ENCODE peak calls at places on chromosomes 6 and 20, in nine cellular contexts. N, F, Y, V, Z, A, T, E and L are unnamed samples.

GRCh38 chr20:37543828-37544227 is 16.2 kb upstream of the BLCAP start:
- DNase-seq in Y (no peak), E (no peak), A (no peak), T (no peak), N (no peak), Z (no peak), F (no peak), V (peak; percentile 66), L (no peak)

GRCh38 chr6:170027111-170028043 is 263.5 kb downstream of the DLL1 start:
- DNase-seq in E (no peak), Z (no peak), A (peak; percentile 21), V (no peak), Y (no peak), F (no peak), T (no peak), N (no peak), L (no peak)

GRCh38 chr20:62301773-62302340 is 940 bp upstream of the ADRM1 start:
- DNase-seq in F (peak; percentile 96), Y (peak; percentile 93), Z (peak; percentile 87), N (peak; percentile 92), A (peak; percentile 96), T (peak; percentile 74), V (peak; percentile 97), E (peak; percentile 97), L (peak; percentile 90)

GRCh38 chr6:40918035-40918651 is 120.9 kb downstream of the UNC5CL start:
- DNase-seq in N (no peak), E (no peak), T (no peak), Y (no peak), F (no peak), A (no peak), V (no peak), Z (no peak), L (no peak)

GRCh38 chr6:77322604-77323003 is 140.7 kb downstream of the HTR1B start:
- DNase-seq in Z (no peak), Y (no peak), V (no peak), T (no peak), E (no peak), A (no peak), N (no peak), F (no peak), L (no peak)

GRCh38 chr6:138030872-138031271 is 76.3 kb downstream of the PERP start:
- DNase-seq in A (no peak), N (no peak), V (no peak), T (no peak), E (no peak), Z (no peak), Y (no peak), F (no peak), L (peak; percentile 2)

GRCh38 chr20:58748628-58749027 is 56.0 kb downstream of the NPEPL1 start:
- DNase-seq in N (no peak), Z (no peak), F (no peak), V (no peak), E (no peak), A (no peak), T (no peak), Y (no peak), L (no peak)

GRCh38 chr6:125759184-125759902 is 9.9 kb downstream of the HEY2 start:
- DNase-seq in Z (no peak), N (peak; percentile 25), T (no peak), A (peak; percentile 66), V (peak; percentile 85), F (no peak), Y (no peak), E (no peak), L (no peak)

GRCh38 chr6:140156131-140156530 is 781.7 kb upstream of the CITED2 start:
- DNase-seq in T (no peak), Y (no peak), N (no peak), A (no peak), Z (no peak), F (no peak), V (peak; percentile 35), E (no peak), L (no peak)

GRCh38 chr6:158150701-158151100 is 17.4 kb downstream of the SERAC1 start:
- DNase-seq in Y (no peak), N (no peak), E (no peak), A (no peak), T (no peak), Z (no peak), F (no peak), V (no peak), L (no peak)

GRCh38 chr20:54228841-54229240 is 21.0 kb downstream of the PFDN4 start:
- DNase-seq in Z (no peak), Y (no peak), V (peak; percentile 87), F (no peak), E (peak; percentile 36), T (no peak), A (no peak), N (no peak), L (no peak)

GRCh38 chr20:37344506-37345338 is 1.2 kb upstream of the SRC start:
- DNase-seq in T (no peak), Y (peak; percentile 87), V (peak; percentile 82), E (no peak), F (no peak), N (no peak), A (no peak), Z (no peak), L (no peak)

GRCh38 chr6:55913213-55914195 is 38.1 kb upstream of the BMP5 start:
- DNase-seq in A (no peak), T (no peak), V (no peak), Y (no peak), E (no peak), N (no peak), F (no peak), Z (no peak), L (no peak)

GRCh38 chr20:56693217-56693616 is 64.1 kb downstream of the TFAP2C start:
- DNase-seq in A (no peak), Y (no peak), E (no peak), T (no peak), F (no peak), V (no peak), Z (no peak), N (no peak), L (no peak)

GRCh38 chr6:15366879-15367278 is 121.0 kb downstream of the JARID2 start:
- DNase-seq in N (no peak), Y (no peak), Z (no peak), V (no peak), A (no peak), F (no peak), T (no peak), E (no peak), L (no peak)
- H3K4me1 ChIP-seq in N (peaks cover 79% of the 10 kb centered on the region), Y (peaks cover 57% of the 10 kb centered on the region), Z (no peaks in the 10 kb centered on the region), V (peaks cover 6% of the 10 kb centered on the region), A (no peaks in the 10 kb centered on the region), F (peaks cover 88% of the 10 kb centered on the region), T (peaks cover 5% of the 10 kb centered on the region), E (peaks cover 48% of the 10 kb centered on the region), L (peaks cover 25% of the 10 kb centered on the region)

DNA sequence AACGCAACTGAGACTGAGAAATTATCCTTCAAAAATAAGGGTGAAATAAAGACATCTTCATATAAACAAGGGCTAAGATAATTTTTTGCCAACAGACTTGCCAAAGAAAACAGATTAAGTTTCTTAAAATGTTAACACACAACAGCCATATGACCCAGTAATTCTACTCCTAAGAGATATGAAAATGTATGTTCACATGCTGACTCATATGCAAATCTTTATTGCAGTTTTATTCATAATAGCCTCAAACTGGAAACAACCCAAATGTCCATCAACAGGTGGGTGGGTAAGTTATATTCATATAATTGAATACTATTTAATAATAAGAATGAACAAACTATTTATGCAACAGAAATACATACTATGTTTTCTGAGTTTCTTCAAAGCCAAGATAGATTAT is 140.1 kb downstream of the REV3L start:
- DNase-seq in N (no peak), E (no peak), Z (no peak), F (no peak), Y (no peak), V (no peak), A (no peak), T (no peak), L (no peak)
- H3K36me3 ChIP-seq in N (peaks cover 14% of the 10 kb centered on the region), E (peaks cover 9% of the 10 kb centered on the region), Z (peaks cover 12% of the 10 kb centered on the region), F (no peaks in the 10 kb centered on the region), Y (peaks cover 18% of the 10 kb centered on the region), V (no peaks in the 10 kb centered on the region), A (peaks cover 5% of the 10 kb centered on the region), T (peaks cover 8% of the 10 kb centered on the region), L (peaks cover 4% of the 10 kb centered on the region)

GRCh38 chr20:3784863-3785239 is 1.7 kb downstream of the CENPB start:
- DNase-seq in F (no peak), Y (no peak), T (no peak), N (no peak), E (no peak), A (no peak), V (no peak), Z (no peak), L (no peak)

GRCh38 chr20:3784226-3784853 is 2.2 kb downstream of the CENPB start:
- DNase-seq in Y (no peak), Z (no peak), A (peak; percentile 50), V (no peak), F (no peak), N (no peak), E (peak; percentile 49), T (no peak), L (no peak)

GRCh38 chr20:3783068-3783489 is 1.8 kb upstream of the SPEF1 start:
- DNase-seq in T (no peak), F (no peak), E (no peak), N (no peak), V (no peak), A (no peak), Y (no peak), Z (no peak), L (peak; percentile 56)

GRCh38 chr20:3782597-3782996 is 1.3 kb upstream of the SPEF1 start:
- DNase-seq in F (no peak), Z (no peak), E (no peak), A (peak; percentile 43), Y (no peak), V (no peak), N (no peak), T (no peak), L (no peak)

GRCh38 chr20:3783516-3784225 is 2.4 kb upstream of the SPEF1 start:
- DNase-seq in Y (no peak), A (no peak), F (no peak), N (no peak), Z (no peak), T (no peak), V (no peak), E (no peak), L (no peak)
- H3K27ac ChIP-seq in Y (no peak overlapping the region), A (no peak overlapping the region), F (no peak overlapping the region), N (peak overlapping the region; percentile 89), Z (no peak overlapping the region), T (no peak overlapping the region), V (no peak overlapping the region), E (no peak overlapping the region), L (peak overlapping the region; percentile 24)

GRCh38 chr6:157020398-157021266 is 243.5 kb downstream of the ARID1B start:
- DNase-seq in E (peak; percentile 59), F (peak; percentile 58), N (peak; percentile 62), T (peak; percentile 46), Y (peak; percentile 65), V (peak; percentile 40), A (peak; percentile 73), Z (no peak), L (peak; percentile 50)

GRCh38 chr6:157021267-157022021 is 244.3 kb downstream of the ARID1B start:
- DNase-seq in N (peak; percentile 92), Z (no peak), A (peak; percentile 96), Y (peak; percentile 94), F (peak; percentile 94), E (peak; percentile 90), T (peak; percentile 86), V (peak; percentile 81), L (peak; percentile 86)

GRCh38 chr6:157019115-157019628 is 242.0 kb downstream of the ARID1B start:
- DNase-seq in A (no peak), Z (no peak), V (peak; percentile 48), F (no peak), E (no peak), N (no peak), T (no peak), Y (no peak), L (no peak)

GRCh38 chr6:157017861-157018260 is 240.7 kb downstream of the ARID1B start:
- DNase-seq in A (no peak), N (no peak), V (no peak), Y (no peak), Z (no peak), F (no peak), T (no peak), E (no peak), L (peak; percentile 51)

GRCh38 chr6:157019733-157020132 is 242.6 kb downstream of the ARID1B start:
- DNase-seq in A (no peak), E (no peak), V (no peak), T (no peak), Y (no peak), Z (no peak), N (no peak), F (no peak), L (no peak)
- H3K4me1 ChIP-seq in A (peaks cover 2% of the 10 kb centered on the region), E (peaks cover 37% of the 10 kb centered on the region), V (peaks cover 8% of the 10 kb centered on the region), T (peaks cover 11% of the 10 kb centered on the region), Y (peaks cover 42% of the 10 kb centered on the region), Z (peaks cover 42% of the 10 kb centered on the region), N (peaks cover 69% of the 10 kb centered on the region), F (peaks cover 61% of the 10 kb centered on the region), L (peaks cover 33% of the 10 kb centered on the region)